ENCODE peak calls at places on chromosomes 4 and X, in four cellular contexts. F is hepatocyte, E is tibial artery, T is H1. M is an unnamed sample.

GRCh38 chrX:11944486-11944885 is 186.4 kb downstream of the MSL3 start:
- DNase-seq in T (peak; percentile 45), E (no peak), F (peak; percentile 49), M (peak; percentile 27)

GRCh38 chr4:56637791-56638190 is 43.3 kb downstream of the HOPX start:
- DNase-seq in T (no peak), F (no peak), E (no peak), M (no peak)

GRCh38 chrX:136767104-136767941 is 13.4 kb downstream of the ARHGEF6 start:
- DNase-seq in T (peak; percentile 63), F (peak; percentile 57), E (peak; percentile 82), M (peak; percentile 58)

GRCh38 chrX:80812176-80812575 is 2.5 kb upstream of the BRWD3 start:
- DNase-seq in T (no peak), E (no peak), F (peak; percentile 20), M (peak; percentile 69)

GRCh38 chrX:42398967-42399631 is 378.9 kb downstream of the PPP1R2C start:
- DNase-seq in E (no peak), F (no peak), T (no peak), M (no peak)

GRCh38 chrX:78029663-78030062 is 60.2 kb upstream of the PGAM4 start:
- DNase-seq in F (peak; percentile 8), E (no peak), T (no peak), M (peak; percentile 14)

GRCh38 chrX:50801135-50801534 is 12.9 kb downstream of the SHROOM4 start:
- DNase-seq in E (no peak), F (no peak), T (no peak), M (no peak)

GRCh38 chr4:10897076-10897475 is 212.5 kb upstream of the CLNK start:
- DNase-seq in E (no peak), F (no peak), T (no peak), M (no peak)

GRCh38 chr4:180557348-180557747 is 1685.9 kb upstream of the TENM3 start:
- DNase-seq in T (no peak), F (no peak), E (no peak), M (no peak)

GRCh38 chr4:61773655-61774245 is 573.6 kb downstream of the ADGRL3 start:
- DNase-seq in F (no peak), E (no peak), T (no peak), M (no peak)

GRCh38 chrX:54484666-54485065 is 11.4 kb downstream of the FGD1 start:
- DNase-seq in F (no peak), E (no peak), T (no peak), M (no peak)

GRCh38 chrX:110412971-110413726 is 54.5 kb downstream of the RTL9 start:
- DNase-seq in F (peak; percentile 83), E (peak; percentile 70), T (peak; percentile 75), M (peak; percentile 81)

GRCh38 chr4:103443324-103443723 is 245.2 kb upstream of the CENPE start:
- DNase-seq in F (peak; percentile 32), E (no peak), T (no peak), M (no peak)

GRCh38 chr4:162149644-162150043 is 14.2 kb downstream of the FSTL5 start:
- DNase-seq in T (no peak), F (no peak), E (no peak), M (no peak)

GRCh38 chrX:1451676-1452496 is 823 bp downstream of the ASMTL start:
- DNase-seq in E (no peak), T (no peak), F (no peak), M (peak; percentile 11)

GRCh38 chr4:32140636-32141035 is 1420.5 kb downstream of the PCDH7 start:
- DNase-seq in E (no peak), F (peak; percentile 19), T (no peak), M (no peak)

GRCh38 chrX:45824471-45824870 is 623.8 kb upstream of the DIPK2B start:
- DNase-seq in E (peak; percentile 66), T (no peak), F (peak; percentile 57), M (no peak)

GRCh38 chr4:2042207-2042946 is 16.8 kb upstream of the NAT8L start:
- DNase-seq in F (peak; percentile 69), T (peak; percentile 69), E (no peak), M (no peak)

GRCh38 chr4:124777007-124777406 is 64.5 kb upstream of the ANKRD50 start:
- DNase-seq in E (no peak), T (no peak), F (no peak), M (no peak)

GRCh38 chrX:115533485-115533884 is 27.5 kb upstream of the PLS3 start:
- DNase-seq in E (no peak), T (no peak), F (peak; percentile 13), M (no peak)

DNA sequence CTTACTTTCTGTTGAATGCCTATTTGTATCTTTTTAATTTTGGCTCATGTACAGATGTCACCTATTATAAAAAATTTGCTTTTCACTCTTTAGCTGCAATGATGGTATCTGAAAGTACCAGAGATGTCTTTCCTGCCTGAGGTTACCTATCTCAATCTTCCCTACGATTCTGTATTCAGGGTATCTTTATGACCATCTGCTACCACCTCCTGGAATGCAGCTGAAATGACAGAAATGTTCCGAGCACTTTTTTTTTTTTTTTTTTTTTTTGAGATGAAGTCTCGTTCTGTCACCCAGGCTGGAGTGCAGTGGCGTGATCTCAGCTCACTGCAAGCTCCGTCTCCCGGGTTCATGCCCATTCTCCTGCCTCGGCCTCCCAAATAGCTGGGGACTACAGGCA is 136.4 kb downstream of the REPS2 start:
- DNase-seq in F (peak; percentile 14), E (no peak), T (no peak), M (no peak)
- TF ChIP-seq CTCF in F (peak; percentile 10), E (no peak), T (no peak), M (no peak)

DNA sequence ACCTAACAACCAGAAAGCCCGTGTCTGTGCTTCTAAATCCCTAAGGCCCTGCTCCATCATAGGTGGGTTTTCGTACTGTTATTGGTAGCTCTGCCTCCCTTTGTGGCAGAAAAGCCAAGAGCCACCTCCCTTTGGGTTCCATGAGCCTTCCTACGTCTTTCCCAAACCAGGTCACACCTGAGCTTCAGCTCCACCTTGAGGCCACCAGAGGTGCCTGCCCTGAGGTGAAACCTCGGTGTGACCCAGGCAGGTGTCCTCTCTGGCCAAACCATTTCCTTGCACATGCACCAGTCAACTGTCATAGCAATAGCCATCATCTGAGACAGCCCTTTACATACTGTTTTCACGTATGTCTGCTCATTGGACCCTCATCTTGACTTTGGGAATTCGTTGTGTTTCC is 188.0 kb upstream of the RBPJ start:
- DNase-seq in E (no peak), T (no peak), F (no peak), M (no peak)
- TF ChIP-seq CTCF in E (no peak), T (peak; percentile 64), F (no peak), M (no peak)

GRCh38 chr4:129043523-129043922 is 49.8 kb downstream of the SCLT1 start:
- DNase-seq in E (no peak), F (no peak), T (no peak), M (no peak)
- TF ChIP-seq CTCF in E (no peak), F (peak; percentile 22), T (no peak), M (no peak)

GRCh38 chr4:121951570-121952110 is at the start of gene TRPC3:
- DNase-seq in E (no peak), T (peak; percentile 72), F (peak; percentile 47), M (peak; percentile 38)
- TF ChIP-seq CTCF in E (no peak), T (no peak), F (no peak), M (no peak)

GRCh38 chr4:186554890-186555827 is at the start of gene MTNR1A:
- DNase-seq in F (peak; percentile 48), E (no peak), T (peak; percentile 83), M (peak; percentile 40)

GRCh38 chr4:186557061-186557460 is 1.7 kb upstream of the MTNR1A start:
- DNase-seq in T (no peak), E (no peak), F (no peak), M (no peak)

GRCh38 chr4:186553717-186554116 is 1.6 kb downstream of the MTNR1A start:
- DNase-seq in T (no peak), F (no peak), E (no peak), M (no peak)

GRCh38 chr4:186551849-186552248 is 3.5 kb downstream of the MTNR1A start:
- DNase-seq in T (no peak), F (no peak), E (no peak), M (no peak)

DNA sequence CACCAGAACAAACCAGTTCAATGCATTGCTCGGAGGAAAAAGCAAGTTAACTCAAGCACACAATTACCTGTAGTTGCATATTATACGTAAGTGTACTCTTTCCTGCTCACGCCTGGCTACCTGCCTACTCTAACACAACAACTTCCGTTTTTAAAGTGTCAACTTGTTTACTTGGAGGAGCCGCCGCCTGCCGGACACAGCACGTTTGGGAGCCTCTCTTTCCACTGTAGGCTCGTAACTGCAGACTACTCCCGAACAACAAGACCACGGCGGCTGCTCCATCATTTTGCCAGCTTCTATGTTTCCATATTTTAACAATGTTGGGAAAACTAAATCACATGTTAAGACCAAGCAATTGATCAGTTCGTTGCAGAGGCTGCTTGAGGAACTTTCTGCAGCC is 882 bp downstream of the MTNR1A start:
- DNase-seq in F (peak; percentile 26), E (no peak), T (no peak), M (peak; percentile 64)
- TF ChIP-seq CTCF in F (peak; percentile 25), E (no peak), T (peak; percentile 34), M (peak; percentile 14)

GRCh38 chrX:138710311-138710791 is 1.2 kb downstream of the FGF13 start:
- DNase-seq in F (peak; percentile 3), E (no peak), T (peak; percentile 46), M (peak; percentile 22)

GRCh38 chrX:138710866-138711331 is 618 bp downstream of the FGF13 start:
- DNase-seq in T (peak; percentile 49), E (no peak), F (peak; percentile 6), M (peak; percentile 17)

GRCh38 chrX:138709886-138710285 is 1.6 kb downstream of the FGF13 start:
- DNase-seq in T (no peak), F (peak; percentile 3), E (no peak), M (no peak)

GRCh38 chrX:138708268-138708667 is 3.2 kb downstream of the FGF13 start:
- DNase-seq in T (no peak), F (no peak), E (no peak), M (no peak)

DNA sequence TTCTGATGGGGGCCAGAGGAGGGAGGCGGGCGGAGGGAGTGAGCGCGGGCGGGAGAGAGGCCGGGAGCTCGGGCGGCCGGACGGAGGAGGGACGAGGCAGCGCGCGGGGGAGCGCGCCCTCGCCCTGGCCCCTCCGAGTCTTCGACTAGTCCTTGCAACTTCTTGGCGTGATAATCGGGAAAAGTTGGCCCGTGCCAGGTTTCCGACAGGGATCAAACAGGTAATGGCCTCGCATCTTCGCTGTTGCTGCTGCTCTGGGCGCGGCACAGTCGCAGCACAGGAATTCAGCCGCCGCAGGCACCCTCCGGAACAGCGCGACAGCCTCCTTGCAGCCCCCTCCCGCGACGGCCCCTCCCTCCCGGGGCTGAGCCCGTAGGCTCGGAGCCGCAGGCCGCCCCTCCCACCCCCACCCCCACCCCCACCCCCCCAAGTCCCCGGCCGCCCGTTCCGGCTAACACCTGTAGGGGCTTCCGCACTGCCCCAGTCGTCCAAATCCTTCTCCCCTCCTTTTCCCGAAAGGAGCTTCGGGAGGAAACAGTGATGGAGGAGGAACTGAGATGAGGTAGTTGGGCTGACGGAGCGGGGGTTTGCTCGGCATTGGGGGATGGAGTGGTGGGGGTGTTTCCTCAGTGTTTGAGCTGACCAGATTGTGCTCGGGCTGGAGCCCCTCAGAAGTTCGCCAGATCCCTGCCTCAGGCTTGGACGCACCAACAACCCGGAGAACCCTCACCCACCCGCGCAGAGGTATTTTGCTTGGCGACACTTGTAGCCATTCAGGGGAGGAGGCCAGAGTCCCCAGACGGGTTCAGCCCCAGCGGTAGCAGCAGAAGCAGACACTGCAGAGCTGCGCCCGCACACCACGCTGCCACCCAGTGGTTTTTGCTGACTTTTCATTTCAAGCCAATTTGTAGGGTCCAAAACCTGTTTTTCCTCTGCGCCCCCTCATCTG is at the start of gene FGF13:
- DNase-seq in E (peak; percentile 72), T (peak; percentile 60), F (peak; percentile 55), M (peak; percentile 50)
- TF ChIP-seq CTCF in E (peak; percentile 40), T (peak; percentile 46), F (peak; percentile 50), M (no peak)

GRCh38 chr4:113355550-113356371 is 306.3 kb downstream of the ANK2 start:
- DNase-seq in E (no peak), F (peak; percentile 34), T (no peak), M (no peak)

GRCh38 chr4:113356452-113356851 is 307.0 kb downstream of the ANK2 start:
- DNase-seq in T (no peak), E (no peak), F (no peak), M (no peak)

GRCh38 chr4:113358784-113359183 is 309.3 kb downstream of the ANK2 start:
- DNase-seq in E (no peak), F (no peak), T (no peak), M (no peak)
- TF ChIP-seq CTCF in E (no peak), F (no peak), T (no peak), M (no peak)